ENCODE peak calls at places on chromosome 4, in nine cellular contexts. T is brain microvascular endothelial cell; O is Daoy; A is heart left ventricle; J is activated CD4-positive, CD25-positive, alpha-beta regulatory T cell; K is ELF-1; L is DMS153; S is iPS DF 6.9; U is KG1. D is an unnamed sample.

GRCh38 chr4:2007804-2008670 is 737 bp downstream of the NELFA start:
- DNase-seq in L (no peak), U (no peak), O (no peak), S (no peak), K (no peak), T (no peak), A (no peak), J (no peak), D (no peak)

GRCh38 chr4:76589402-76589801 is 154.4 kb downstream of the SHROOM3 start:
- DNase-seq in J (no peak), K (peak; percentile 79), U (no peak), A (no peak), S (no peak), T (no peak), L (no peak), O (peak; percentile 17), D (no peak)

GRCh38 chr4:77665381-77666069 is 59.9 kb downstream of the CXCL13 start:
- DNase-seq in L (no peak), K (no peak), T (no peak), O (no peak), S (no peak), A (no peak), U (no peak), J (no peak), D (no peak)

GRCh38 chr4:7280906-7281305 is 88.6 kb downstream of the SORCS2 start:
- DNase-seq in K (no peak), S (no peak), T (peak; percentile 13), L (no peak), J (no peak), A (no peak), O (peak; percentile 37), U (no peak), D (no peak)

GRCh38 chr4:1711906-1712215 is 258 bp downstream of the SLBP start:
- DNase-seq in S (no peak), A (no peak), T (no peak), L (no peak), U (no peak), O (peak; percentile 36), K (no peak), J (no peak), D (no peak)

GRCh38 chr4:72375050-72375736 is 193.8 kb downstream of the ADAMTS3 start:
- DNase-seq in S (no peak), L (no peak), O (peak; percentile 41), J (no peak), U (peak; percentile 12), T (peak; percentile 43), A (no peak), K (peak; percentile 32), D (no peak)

GRCh38 chr4:18666322-18666721 is 644.8 kb upstream of the LCORL start:
- DNase-seq in K (no peak), J (no peak), L (no peak), S (no peak), A (no peak), O (no peak), U (no peak), T (no peak), D (no peak)

GRCh38 chr4:137960371-137961050 is 281.6 kb downstream of the SLC7A11 start:
- DNase-seq in S (no peak), U (no peak), A (no peak), T (peak; percentile 53), O (peak; percentile 47), K (no peak), J (no peak), L (no peak), D (no peak)

GRCh38 chr4:122777846-122778501 is 45.5 kb downstream of the BBS12 start:
- DNase-seq in U (no peak), L (no peak), O (no peak), K (no peak), J (no peak), A (no peak), T (peak; percentile 65), S (no peak), D (no peak)

GRCh38 chr4:153931804-153932203 is 142.9 kb upstream of the SFRP2 start:
- DNase-seq in O (no peak), L (no peak), J (no peak), T (no peak), S (no peak), A (no peak), U (no peak), K (no peak), D (no peak)

GRCh38 chr4:76601791-76602190 is 166.8 kb downstream of the SHROOM3 start:
- DNase-seq in A (no peak), O (no peak), S (no peak), T (no peak), J (no peak), U (peak; percentile 14), K (no peak), L (no peak), D (no peak)

GRCh38 chr4:187656953-187657352 is 338.6 kb upstream of the ZFP42 start:
- DNase-seq in S (no peak), A (no peak), O (no peak), L (no peak), U (no peak), T (no peak), K (no peak), J (no peak), D (no peak)

GRCh38 chr4:2866891-2867290 is 23.2 kb downstream of the ADD1 start:
- DNase-seq in J (no peak), L (no peak), U (no peak), O (peak; percentile 30), A (no peak), K (no peak), S (no peak), T (peak; percentile 59), D (no peak)

GRCh38 chr4:147837435-147837834 is 105.5 kb downstream of the ARHGAP10 start:
- DNase-seq in K (no peak), L (no peak), S (no peak), J (no peak), U (no peak), O (no peak), T (peak; percentile 47), A (no peak), D (no peak)

GRCh38 chr4:24622435-24622834 is 38.1 kb upstream of the DHX15 start:
- DNase-seq in K (no peak), S (no peak), T (no peak), A (no peak), O (no peak), J (no peak), L (no peak), U (no peak), D (no peak)

GRCh38 chr4:74283614-74284013 is 24.7 kb upstream of the EPGN start:
- DNase-seq in T (no peak), U (no peak), O (peak; percentile 75), J (no peak), K (no peak), S (no peak), A (no peak), L (no peak), D (no peak)

GRCh38 chr4:52714597-52715254 is 36.5 kb downstream of the ERVMER34-1 start:
- DNase-seq in S (no peak), J (no peak), T (no peak), U (no peak), K (no peak), A (no peak), L (no peak), O (no peak), D (no peak)

GRCh38 chr4:65546882-65547281 is 123.4 kb downstream of the EPHA5 start:
- DNase-seq in U (no peak), A (no peak), K (no peak), T (no peak), L (no peak), S (no peak), J (no peak), O (no peak), D (no peak)

GRCh38 chr4:16969696-16970135 is 71.3 kb upstream of the LDB2 start:
- DNase-seq in O (no peak), J (no peak), S (no peak), K (no peak), A (no peak), L (no peak), U (no peak), T (peak; percentile 42), D (no peak)

GRCh38 chr4:150574678-150575077 is 7.3 kb upstream of the MAB21L2 start:
- DNase-seq in J (no peak), L (no peak), A (no peak), K (no peak), O (no peak), U (no peak), S (no peak), T (no peak), D (no peak)

GRCh38 chr4:8459867-8460453 is 19.4 kb downstream of the TRMT44 start:
- DNase-seq in T (no peak), A (no peak), O (no peak), K (no peak), U (no peak), S (no peak), L (no peak), J (no peak), D (no peak)

GRCh38 chr4:167109859-167110258 is 124.4 kb downstream of the SPOCK3 start:
- DNase-seq in O (no peak), J (no peak), L (no peak), T (no peak), A (no peak), K (no peak), U (no peak), S (no peak), D (no peak)

GRCh38 chr4:54708339-54709279 is 50.9 kb downstream of the KIT start:
- DNase-seq in A (no peak), S (no peak), J (no peak), L (no peak), K (no peak), U (no peak), O (no peak), T (no peak), D (no peak)

GRCh38 chr4:48815483-48815882 is 15.4 kb upstream of the OCIAD1 start:
- DNase-seq in U (no peak), J (no peak), T (no peak), L (no peak), A (no peak), K (no peak), S (no peak), O (no peak), D (no peak)

GRCh38 chr4:40134206-40134917 is 62.5 kb upstream of the RHOH start:
- DNase-seq in U (no peak), K (no peak), J (no peak), A (no peak), O (no peak), T (no peak), L (no peak), S (no peak), D (no peak)

GRCh38 chr4:115723621-115724020 is 610.2 kb upstream of the NDST4 start:
- DNase-seq in O (no peak), U (no peak), S (no peak), T (no peak), L (no peak), K (no peak), J (no peak), A (no peak), D (no peak)

GRCh38 chr4:85555210-85555609 is 80.3 kb downstream of the ARHGAP24 start:
- DNase-seq in S (no peak), J (no peak), U (no peak), K (no peak), A (no peak), O (no peak), L (no peak), T (no peak), D (no peak)

GRCh38 chr4:151644625-151645024 is 116.2 kb downstream of the GATB start:
- DNase-seq in L (no peak), S (peak; percentile 35), U (no peak), K (peak; percentile 70), J (no peak), T (no peak), A (no peak), O (peak; percentile 33), D (no peak)

GRCh38 chr4:83107636-83108035 is 6.9 kb downstream of the PLAC8 start:
- DNase-seq in O (no peak), K (peak; percentile 24), T (no peak), S (no peak), A (no peak), L (no peak), J (no peak), U (no peak), D (no peak)

GRCh38 chr4:175413561-175413960 is 398.5 kb downstream of the GPM6A start:
- DNase-seq in K (no peak), U (no peak), O (peak; percentile 64), J (no peak), S (no peak), T (no peak), L (no peak), A (no peak), D (no peak)